ENCODE peak calls at places on chromosome 21, in four cellular contexts. Y is fibroblast of pulmonary artery, L is occipital lobe, E is mucosa of gallbladder. P is an unnamed sample.

GRCh38 chr21:33383056-33383888 is 19.9 kb upstream of the IFNGR2 start:
- DNase-seq in Y (peak), E (peak), L (no peak), P (peak)

GRCh38 chr21:44329086-44329889 is 9.9 kb downstream of the CFAP410 start:
- DNase-seq in E (no peak), Y (no peak), L (no peak), P (no peak)

GRCh38 chr21:44569861-44570517 is 3.5 kb upstream of the KRTAP10-4 start:
- DNase-seq in L (no peak), E (no peak), Y (no peak), P (no peak)

GRCh38 chr21:44006656-44007055 is 5.5 kb upstream of the TRAPPC10 start:
- DNase-seq in L (no peak), Y (peak), E (peak), P (no peak)

GRCh38 chr21:46255166-46255565 is 26.6 kb upstream of the LSS start:
- DNase-seq in L (no peak), E (no peak), Y (no peak), P (no peak)

GRCh38 chr21:22993144-22993543 is 1994.9 kb downstream of the NCAM2 start:
- DNase-seq in Y (no peak), L (no peak), E (no peak), P (no peak)

GRCh38 chr21:42097860-42098259 is 26.7 kb downstream of the UMODL1 start:
- DNase-seq in L (peak), Y (peak), E (peak), P (no peak)

GRCh38 chr21:18832950-18833349 is 429.4 kb upstream of the TMPRSS15 start:
- DNase-seq in L (no peak), Y (peak), E (no peak), P (no peak)

GRCh38 chr21:29481641-29482040 is 182.9 kb downstream of the BACH1 start:
- DNase-seq in E (no peak), L (no peak), Y (peak), P (no peak)

GRCh38 chr21:39715804-39716397 is 29.1 kb upstream of the IGSF5 start:
- DNase-seq in Y (peak), E (peak), L (no peak), P (peak)

P was measured in Ammon's horn.